ENCODE peak calls at places on chromosomes 7 and 10, in nine cellular contexts. One of them, this sample, is unnamed. For H3K4me1, the result is how much of the 10 kb centered on the place peaks cover.

GRCh38 chr7:102439963-102440795 is 6.8 kb downstream of the ORAI2 start:
- DNase-seq in A549: peak
- DNase-seq in H9: peak
- DNase-seq in naive thymus-derived CD4-positive, alpha-beta T cell: no peak
- DNase-seq in upper lobe of left lung: no peak
- DNase-seq in CD8-positive, alpha-beta T cell: no peak
- DNase-seq in cardiac muscle cell: no peak
- DNase-seq in left ventricle myocardium inferior: peak
- DNase-seq in heart right ventricle: peak
- DNase-seq in this sample: peak

GRCh38 chr10:104273291-104273690 is 4.3 kb downstream of the GSTO2 start:
- DNase-seq in naive thymus-derived CD4-positive, alpha-beta T cell: no peak
- DNase-seq in heart right ventricle: no peak
- DNase-seq in H9: no peak
- DNase-seq in cardiac muscle cell: no peak
- DNase-seq in CD8-positive, alpha-beta T cell: no peak
- DNase-seq in A549: no peak
- DNase-seq in left ventricle myocardium inferior: no peak
- DNase-seq in upper lobe of left lung: no peak
- DNase-seq in this sample: no peak

GRCh38 chr10:73576178-73576889 is 14.8 kb downstream of the USP54 start:
- DNase-seq in A549: peak
- DNase-seq in naive thymus-derived CD4-positive, alpha-beta T cell: no peak
- DNase-seq in left ventricle myocardium inferior: no peak
- DNase-seq in cardiac muscle cell: no peak
- DNase-seq in CD8-positive, alpha-beta T cell: no peak
- DNase-seq in heart right ventricle: peak
- DNase-seq in upper lobe of left lung: no peak
- DNase-seq in H9: no peak
- DNase-seq in this sample: no peak

GRCh38 chr7:97145068-97145467 is 27.6 kb downstream of the SDHAF3 start:
- DNase-seq in A549: peak
- DNase-seq in left ventricle myocardium inferior: no peak
- DNase-seq in naive thymus-derived CD4-positive, alpha-beta T cell: no peak
- DNase-seq in upper lobe of left lung: no peak
- DNase-seq in cardiac muscle cell: no peak
- DNase-seq in CD8-positive, alpha-beta T cell: no peak
- DNase-seq in heart right ventricle: no peak
- DNase-seq in H9: no peak
- DNase-seq in this sample: no peak

GRCh38 chr7:128215281-128215680 is 25.8 kb upstream of the LEP start:
- DNase-seq in cardiac muscle cell: no peak
- DNase-seq in H9: no peak
- DNase-seq in CD8-positive, alpha-beta T cell: no peak
- DNase-seq in upper lobe of left lung: no peak
- DNase-seq in heart right ventricle: no peak
- DNase-seq in left ventricle myocardium inferior: no peak
- DNase-seq in A549: no peak
- DNase-seq in naive thymus-derived CD4-positive, alpha-beta T cell: no peak
- DNase-seq in this sample: no peak

GRCh38 chr7:5636914-5637313 is 144.5 kb downstream of the RNF216 start:
- DNase-seq in H9: no peak
- DNase-seq in left ventricle myocardium inferior: peak
- DNase-seq in CD8-positive, alpha-beta T cell: no peak
- DNase-seq in naive thymus-derived CD4-positive, alpha-beta T cell: no peak
- DNase-seq in heart right ventricle: peak
- DNase-seq in upper lobe of left lung: no peak
- DNase-seq in cardiac muscle cell: no peak
- DNase-seq in A549: peak
- DNase-seq in this sample: peak

GRCh38 chr10:80985105-80985504 is 447.4 kb downstream of the SH2D4B start:
- DNase-seq in CD8-positive, alpha-beta T cell: no peak
- DNase-seq in left ventricle myocardium inferior: no peak
- DNase-seq in heart right ventricle: no peak
- DNase-seq in naive thymus-derived CD4-positive, alpha-beta T cell: no peak
- DNase-seq in cardiac muscle cell: no peak
- DNase-seq in upper lobe of left lung: no peak
- DNase-seq in H9: no peak
- DNase-seq in A549: no peak
- DNase-seq in this sample: no peak

GRCh38 chr10:25713894-25714240 is 220.2 kb upstream of the MYO3A start:
- DNase-seq in upper lobe of left lung: no peak
- DNase-seq in CD8-positive, alpha-beta T cell: no peak
- DNase-seq in left ventricle myocardium inferior: no peak
- DNase-seq in heart right ventricle: no peak
- DNase-seq in naive thymus-derived CD4-positive, alpha-beta T cell: no peak
- DNase-seq in A549: no peak
- DNase-seq in cardiac muscle cell: no peak
- DNase-seq in H9: no peak
- DNase-seq in this sample: no peak

GRCh38 chr10:525565-526315 is 163.7 kb downstream of the DIP2C start:
- DNase-seq in CD8-positive, alpha-beta T cell: no peak
- DNase-seq in heart right ventricle: no peak
- DNase-seq in A549: no peak
- DNase-seq in left ventricle myocardium inferior: no peak
- DNase-seq in upper lobe of left lung: no peak
- DNase-seq in naive thymus-derived CD4-positive, alpha-beta T cell: no peak
- DNase-seq in H9: no peak
- DNase-seq in cardiac muscle cell: no peak
- DNase-seq in this sample: no peak

GRCh38 chr10:36253731-36254130 is 611.6 kb upstream of the FZD8 start:
- DNase-seq in upper lobe of left lung: no peak
- DNase-seq in naive thymus-derived CD4-positive, alpha-beta T cell: no peak
- DNase-seq in left ventricle myocardium inferior: no peak
- DNase-seq in cardiac muscle cell: no peak
- DNase-seq in CD8-positive, alpha-beta T cell: no peak
- DNase-seq in H9: no peak
- DNase-seq in A549: no peak
- DNase-seq in heart right ventricle: no peak
- DNase-seq in this sample: no peak

GRCh38 chr10:113680172-113681111 is 730 bp downstream of the CASP7 start:
- DNase-seq in CD8-positive, alpha-beta T cell: peak
- DNase-seq in upper lobe of left lung: peak
- DNase-seq in naive thymus-derived CD4-positive, alpha-beta T cell: no peak
- DNase-seq in heart right ventricle: peak
- DNase-seq in cardiac muscle cell: peak
- DNase-seq in A549: peak
- DNase-seq in H9: no peak
- DNase-seq in left ventricle myocardium inferior: peak
- DNase-seq in this sample: no peak

GRCh38 chr7:98354511-98355249 is 46.2 kb downstream of the BAIAP2L1 start:
- DNase-seq in left ventricle myocardium inferior: no peak
- DNase-seq in CD8-positive, alpha-beta T cell: no peak
- DNase-seq in A549: peak
- DNase-seq in heart right ventricle: no peak
- DNase-seq in H9: peak
- DNase-seq in naive thymus-derived CD4-positive, alpha-beta T cell: no peak
- DNase-seq in upper lobe of left lung: peak
- DNase-seq in cardiac muscle cell: no peak
- DNase-seq in this sample: peak

GRCh38 chr7:120114626-120115025 is 158.3 kb upstream of the KCND2 start:
- DNase-seq in CD8-positive, alpha-beta T cell: no peak
- DNase-seq in heart right ventricle: no peak
- DNase-seq in cardiac muscle cell: no peak
- DNase-seq in H9: no peak
- DNase-seq in upper lobe of left lung: no peak
- DNase-seq in naive thymus-derived CD4-positive, alpha-beta T cell: no peak
- DNase-seq in left ventricle myocardium inferior: no peak
- DNase-seq in A549: no peak
- DNase-seq in this sample: no peak

GRCh38 chr7:151552352-151553028 is 32.8 kb upstream of the RHEB start:
- DNase-seq in CD8-positive, alpha-beta T cell: no peak
- DNase-seq in heart right ventricle: peak
- DNase-seq in upper lobe of left lung: no peak
- DNase-seq in naive thymus-derived CD4-positive, alpha-beta T cell: no peak
- DNase-seq in H9: no peak
- DNase-seq in left ventricle myocardium inferior: peak
- DNase-seq in cardiac muscle cell: no peak
- DNase-seq in A549: no peak
- DNase-seq in this sample: no peak

GRCh38 chr7:158013085-158013668 is 574.4 kb downstream of the PTPRN2 start:
- DNase-seq in upper lobe of left lung: no peak
- DNase-seq in heart right ventricle: no peak
- DNase-seq in A549: no peak
- DNase-seq in H9: no peak
- DNase-seq in left ventricle myocardium inferior: no peak
- DNase-seq in cardiac muscle cell: no peak
- DNase-seq in CD8-positive, alpha-beta T cell: no peak
- DNase-seq in naive thymus-derived CD4-positive, alpha-beta T cell: no peak
- DNase-seq in this sample: no peak
- H3K4me1 ChIP-seq in upper lobe of left lung: under half
- H3K4me1 ChIP-seq in heart right ventricle: under half
- H3K4me1 ChIP-seq in A549: under half
- H3K4me1 ChIP-seq in H9: under half
- H3K4me1 ChIP-seq in left ventricle myocardium inferior: under half
- H3K4me1 ChIP-seq in cardiac muscle cell: under half
- H3K4me1 ChIP-seq in CD8-positive, alpha-beta T cell: under half
- H3K4me1 ChIP-seq in naive thymus-derived CD4-positive, alpha-beta T cell: under half
- H3K4me1 ChIP-seq in this sample: under half

DNA sequence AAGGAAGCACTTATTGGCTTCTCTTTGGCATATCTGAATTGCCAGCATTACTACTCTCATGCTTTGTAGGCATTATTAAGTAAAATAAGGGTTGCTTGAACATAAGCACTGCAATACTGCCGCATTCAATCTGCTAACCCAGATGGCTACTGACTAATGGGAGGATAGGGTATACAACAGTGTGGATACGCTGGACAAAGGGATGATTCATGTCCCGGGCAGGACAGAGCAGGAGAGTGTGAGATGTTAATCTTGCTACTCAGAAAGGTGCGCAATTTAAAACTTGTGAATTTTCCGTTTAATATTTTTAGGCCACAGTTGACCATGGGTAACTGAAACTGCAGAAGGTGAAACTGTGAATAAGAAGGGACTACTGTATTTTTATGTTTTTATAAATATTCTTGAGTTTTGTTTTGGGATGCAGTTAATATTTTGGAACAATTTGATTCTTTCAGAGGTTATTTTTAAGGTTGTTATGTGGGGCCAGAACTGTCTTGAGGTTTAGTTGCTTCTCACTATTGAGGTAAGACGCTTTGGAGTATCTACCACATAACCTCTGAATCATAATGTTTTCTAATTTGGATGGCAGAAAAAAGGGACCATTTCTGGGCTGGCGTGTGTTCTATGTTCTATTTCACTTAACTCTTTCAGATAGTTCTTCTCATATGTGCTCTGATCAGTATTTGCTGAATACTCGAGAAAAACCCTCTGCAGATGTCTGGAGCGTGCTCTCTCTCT is 75.7 kb upstream of the SYPL1 start:
- DNase-seq in left ventricle myocardium inferior: no peak
- DNase-seq in A549: no peak
- DNase-seq in CD8-positive, alpha-beta T cell: no peak
- DNase-seq in upper lobe of left lung: no peak
- DNase-seq in heart right ventricle: no peak
- DNase-seq in cardiac muscle cell: no peak
- DNase-seq in H9: no peak
- DNase-seq in naive thymus-derived CD4-positive, alpha-beta T cell: no peak
- DNase-seq in this sample: no peak
- H3K4me1 ChIP-seq in left ventricle myocardium inferior: under half
- H3K4me1 ChIP-seq in A549: under half
- H3K4me1 ChIP-seq in CD8-positive, alpha-beta T cell: under half
- H3K4me1 ChIP-seq in upper lobe of left lung: under half
- H3K4me1 ChIP-seq in heart right ventricle: under half
- H3K4me1 ChIP-seq in cardiac muscle cell: under half
- H3K4me1 ChIP-seq in H9: under half
- H3K4me1 ChIP-seq in naive thymus-derived CD4-positive, alpha-beta T cell: under half
- H3K4me1 ChIP-seq in this sample: under half

DNA sequence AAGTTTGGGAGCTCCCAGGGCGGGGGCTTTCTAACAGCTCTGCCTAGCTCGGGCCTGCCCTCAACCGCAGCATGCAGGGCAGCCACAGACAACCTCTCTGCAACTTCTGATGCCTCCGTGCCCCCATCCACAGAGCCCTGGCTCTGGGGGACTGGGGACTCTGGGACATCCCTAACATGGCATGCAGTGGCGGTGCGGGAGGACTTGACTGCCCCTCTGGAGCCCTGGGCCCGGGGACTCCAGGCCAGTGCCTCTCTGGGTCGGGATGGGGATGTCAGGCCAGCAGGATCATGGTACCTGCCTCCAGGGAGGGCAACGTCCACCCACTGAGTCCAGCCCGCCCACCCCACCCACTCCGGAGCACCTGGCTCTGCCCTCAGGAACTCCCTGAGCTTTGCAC is 520 bp upstream of the AQP1 start:
- DNase-seq in CD8-positive, alpha-beta T cell: no peak
- DNase-seq in H9: no peak
- DNase-seq in cardiac muscle cell: no peak
- DNase-seq in upper lobe of left lung: no peak
- DNase-seq in A549: no peak
- DNase-seq in heart right ventricle: no peak
- DNase-seq in naive thymus-derived CD4-positive, alpha-beta T cell: no peak
- DNase-seq in left ventricle myocardium inferior: no peak
- DNase-seq in this sample: no peak
- H3K4me1 ChIP-seq in CD8-positive, alpha-beta T cell: under half
- H3K4me1 ChIP-seq in H9: under half
- H3K4me1 ChIP-seq in cardiac muscle cell: half or more
- H3K4me1 ChIP-seq in upper lobe of left lung: half or more
- H3K4me1 ChIP-seq in A549: under half
- H3K4me1 ChIP-seq in heart right ventricle: half or more
- H3K4me1 ChIP-seq in naive thymus-derived CD4-positive, alpha-beta T cell: under half
- H3K4me1 ChIP-seq in left ventricle myocardium inferior: half or more
- H3K4me1 ChIP-seq in this sample: under half

GRCh38 chr10:3850999-3851937 is 66.3 kb upstream of the KLF6 start:
- DNase-seq in A549: peak
- DNase-seq in naive thymus-derived CD4-positive, alpha-beta T cell: no peak
- DNase-seq in CD8-positive, alpha-beta T cell: no peak
- DNase-seq in cardiac muscle cell: no peak
- DNase-seq in left ventricle myocardium inferior: no peak
- DNase-seq in heart right ventricle: no peak
- DNase-seq in upper lobe of left lung: no peak
- DNase-seq in H9: no peak
- DNase-seq in this sample: no peak
- H3K4me1 ChIP-seq in A549: half or more
- H3K4me1 ChIP-seq in naive thymus-derived CD4-positive, alpha-beta T cell: under half
- H3K4me1 ChIP-seq in CD8-positive, alpha-beta T cell: under half
- H3K4me1 ChIP-seq in cardiac muscle cell: under half
- H3K4me1 ChIP-seq in left ventricle myocardium inferior: under half
- H3K4me1 ChIP-seq in heart right ventricle: under half
- H3K4me1 ChIP-seq in upper lobe of left lung: under half
- H3K4me1 ChIP-seq in H9: under half
- H3K4me1 ChIP-seq in this sample: under half

This sample was measured in endodermal cell.